ENCODE peak calls at places on chromosomes 2 and 18, in nine cellular contexts. M is OCI-LY7, P is HCT116, F is MM.1S, B is hepatocyte, U is GM23248, H is PC-3, Y is GM23338, V is SK-N-SH. A is an unnamed sample.

GRCh38 chr18:23900979-23901378 is 113.6 kb upstream of the TTC39C start:
- DNase-seq in U (no peak), F (no peak), H (no peak), Y (peak), M (no peak), B (no peak), V (no peak), P (no peak), A (no peak)

GRCh38 chr18:45522371-45522770 is 92.9 kb upstream of the SLC14A2 start:
- DNase-seq in Y (no peak), M (no peak), B (no peak), P (no peak), V (no peak), F (no peak), U (peak), H (no peak), A (no peak)

GRCh38 chr2:175323162-175323561 is 141.7 kb upstream of the ATP5MC3 start:
- DNase-seq in V (no peak), U (no peak), H (no peak), B (no peak), M (no peak), Y (no peak), F (no peak), P (no peak), A (no peak)

GRCh38 chr2:106885326-106885725 is 641 bp downstream of the ST6GAL2 start:
- DNase-seq in B (no peak), Y (peak), P (no peak), V (peak), U (peak), M (no peak), H (peak), F (no peak), A (peak)

GRCh38 chr2:100235098-100235497 is 87.2 kb downstream of the LONRF2 start:
- DNase-seq in P (no peak), F (peak), M (peak), Y (peak), H (peak), U (no peak), V (no peak), B (no peak), A (no peak)

GRCh38 chr2:125745514-125745913 is 910.4 kb upstream of the GYPC start:
- DNase-seq in U (peak), M (peak), V (peak), P (no peak), B (peak), Y (peak), H (peak), F (peak), A (peak)

GRCh38 chr18:71995895-71996443 is 548.2 kb downstream of the CBLN2 start:
- DNase-seq in U (no peak), V (no peak), H (peak), M (no peak), F (no peak), P (no peak), Y (no peak), B (no peak), A (no peak)

GRCh38 chr2:151410485-151410833 is 757 bp downstream of the RIF1 start:
- DNase-seq in Y (peak), V (peak), P (no peak), U (peak), F (peak), B (peak), H (peak), M (peak), A (peak)

GRCh38 chr18:25230658-25231326 is 121.2 kb downstream of the ZNF521 start:
- DNase-seq in H (peak), P (no peak), F (peak), B (peak), U (peak), Y (no peak), M (no peak), V (no peak), A (no peak)

GRCh38 chr18:8609711-8610441 is 639 bp downstream of the RAB12 start:
- DNase-seq in U (peak), V (peak), B (peak), H (no peak), M (peak), F (peak), Y (no peak), P (no peak), A (peak)

GRCh38 chr18:61991201-61991600 is 98.4 kb upstream of the RNF152 start:
- DNase-seq in Y (no peak), V (no peak), U (peak), M (no peak), P (no peak), F (no peak), H (peak), B (no peak), A (no peak)

GRCh38 chr2:215839816-215840215 is 173.5 kb downstream of the MREG start:
- DNase-seq in V (no peak), U (no peak), B (no peak), Y (peak), P (no peak), H (no peak), M (no peak), F (no peak), A (no peak)

GRCh38 chr2:134927195-134927594 is 8.6 kb downstream of the CCNT2 start:
- DNase-seq in U (peak), P (no peak), Y (no peak), M (no peak), B (no peak), H (peak), V (no peak), F (no peak), A (no peak)

GRCh38 chr2:86035883-86036789 is 69.5 kb downstream of the POLR1A start:
- DNase-seq in H (no peak), B (peak), U (peak), F (peak), P (no peak), V (peak), M (peak), Y (peak), A (no peak)

GRCh38 chr2:48529676-48530032 is 300 bp upstream of the STON1 start:
- DNase-seq in U (no peak), P (no peak), V (no peak), B (no peak), F (no peak), Y (no peak), H (no peak), M (no peak), A (no peak)

GRCh38 chr2:38016177-38016576 is 59.8 kb downstream of the CYP1B1 start:
- DNase-seq in Y (no peak), H (peak), B (no peak), P (no peak), U (peak), F (no peak), M (no peak), V (no peak), A (no peak)

GRCh38 chr2:69216535-69217332 is 170.3 kb downstream of the GFPT1 start:
- DNase-seq in F (no peak), Y (no peak), M (no peak), P (no peak), H (no peak), V (peak), U (peak), B (no peak), A (no peak)

GRCh38 chr2:206915136-206915535 is 24.2 kb upstream of the CPO start:
- DNase-seq in P (peak), Y (no peak), U (peak), V (no peak), B (peak), H (peak), F (no peak), M (no peak), A (no peak)

GRCh38 chr2:239291505-239292350 is 109.1 kb downstream of the HDAC4 start:
- DNase-seq in B (no peak), F (no peak), Y (peak), V (no peak), U (no peak), M (peak), P (no peak), H (no peak), A (peak)

GRCh38 chr18:57784034-57784815 is 18.9 kb downstream of the ATP8B1 start:
- DNase-seq in P (no peak), H (peak), B (no peak), V (no peak), M (no peak), F (no peak), U (peak), Y (no peak), A (no peak)

GRCh38 chr2:161681043-161681442 is 56.8 kb downstream of the SLC4A10 start:
- DNase-seq in M (no peak), B (no peak), H (peak), P (peak), V (no peak), Y (no peak), U (peak), F (no peak), A (no peak)

GRCh38 chr2:45008296-45009129 is 739 bp downstream of the SIX2 start:
- DNase-seq in U (peak), Y (peak), M (no peak), F (no peak), P (no peak), B (peak), V (peak), H (peak), A (peak)

GRCh38 chr2:230893881-230894781 is 29.4 kb downstream of the ITM2C start:
- DNase-seq in U (peak), Y (no peak), M (peak), V (no peak), B (no peak), P (no peak), F (peak), H (no peak), A (peak)

GRCh38 chr2:43609304-43609883 is 13.6 kb upstream of the THADA start:
- DNase-seq in Y (peak), B (peak), U (peak), P (peak), H (peak), F (peak), M (peak), V (peak), A (peak)
- TF ChIP-seq EZH2phosphoT487 in Y (no peak), B (no peak), U (no peak), P (no peak), H (no peak), F (no peak), M (no peak), V (no peak), A (no peak)

DNA sequence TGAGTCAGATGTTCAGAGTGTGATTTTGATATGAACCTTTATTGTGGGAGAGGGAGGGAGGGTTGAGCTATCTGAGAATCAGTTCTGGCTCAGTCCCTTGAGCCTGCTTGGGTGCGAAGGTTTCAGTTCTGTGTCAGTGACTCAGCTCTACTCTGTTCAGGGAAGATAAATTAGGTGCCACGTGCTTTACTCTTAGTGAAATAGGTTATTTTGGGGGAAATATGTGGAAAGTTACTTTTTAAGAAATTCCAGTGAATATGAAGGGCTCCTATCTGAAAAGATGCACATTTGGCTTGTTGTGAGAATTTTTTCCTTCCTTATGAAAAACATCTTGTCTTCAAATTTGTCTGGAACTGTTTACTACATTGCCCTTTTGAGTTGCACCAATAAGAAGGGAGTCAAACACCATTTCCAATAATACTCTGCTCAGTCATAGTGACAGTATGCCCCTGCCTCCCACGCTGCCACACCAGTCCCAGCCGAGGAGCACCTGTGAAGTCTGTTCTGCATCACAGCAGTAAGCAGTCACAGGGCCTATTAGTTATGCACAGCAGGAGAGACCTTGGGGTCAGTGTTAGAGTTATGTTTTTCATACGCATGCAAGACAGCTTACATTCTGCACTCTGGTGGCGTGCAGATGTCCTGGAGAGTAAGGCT is 32.8 kb upstream of the DNAH7 start:
- DNase-seq in U (peak), P (no peak), F (peak), B (no peak), H (no peak), Y (no peak), M (peak), V (no peak), A (no peak)
- TF ChIP-seq EZH2phosphoT487 in U (no peak), P (no peak), F (no peak), B (no peak), H (no peak), Y (no peak), M (no peak), V (no peak), A (no peak)

GRCh38 chr2:214322662-214323061 is 88.2 kb upstream of the VWC2L start:
- DNase-seq in F (no peak), M (no peak), P (no peak), H (peak), Y (no peak), V (no peak), B (no peak), U (peak), A (no peak)
- TF ChIP-seq EZH2phosphoT487 in F (no peak), M (no peak), P (no peak), H (no peak), Y (no peak), V (no peak), B (no peak), U (no peak), A (no peak)

GRCh38 chr2:153074207-153074606 is 355.8 kb downstream of the ARL6IP6 start:
- DNase-seq in U (peak), V (no peak), H (peak), Y (no peak), P (no peak), M (no peak), B (no peak), F (no peak), A (no peak)

GRCh38 chr2:153079315-153079714 is 360.9 kb downstream of the ARL6IP6 start:
- DNase-seq in U (no peak), Y (no peak), V (no peak), H (no peak), B (no peak), P (no peak), M (no peak), F (no peak), A (no peak)

GRCh38 chr2:153072077-153072476 is 353.7 kb downstream of the ARL6IP6 start:
- DNase-seq in U (no peak), M (no peak), H (no peak), P (no peak), Y (peak), B (no peak), F (no peak), V (no peak), A (no peak)

DNA sequence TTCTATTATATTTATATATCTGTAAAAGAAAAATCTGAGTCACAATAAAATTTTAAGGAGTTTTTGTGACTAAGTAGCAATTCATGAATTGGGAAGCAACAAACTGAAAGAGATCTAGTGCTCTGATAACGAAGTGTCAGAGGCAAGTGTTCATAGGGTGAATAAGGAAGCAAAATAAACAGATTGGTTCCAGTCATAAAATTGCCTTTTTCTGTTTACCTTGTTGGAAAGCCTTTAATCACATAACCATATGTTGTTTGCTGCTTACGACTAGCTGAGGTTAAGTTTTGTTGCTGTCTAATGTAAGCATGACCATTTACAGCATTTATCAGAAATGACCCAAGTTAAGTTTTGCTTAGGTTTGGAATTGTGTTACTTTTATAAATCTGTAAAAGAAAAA is 358.9 kb downstream of the ARL6IP6 start:
- DNase-seq in V (no peak), H (peak), Y (no peak), U (no peak), B (no peak), F (no peak), P (no peak), M (no peak), A (no peak)
- TF ChIP-seq EZH2phosphoT487 in V (no peak), H (no peak), Y (no peak), U (no peak), B (no peak), F (no peak), P (no peak), M (no peak), A (no peak)

DNA sequence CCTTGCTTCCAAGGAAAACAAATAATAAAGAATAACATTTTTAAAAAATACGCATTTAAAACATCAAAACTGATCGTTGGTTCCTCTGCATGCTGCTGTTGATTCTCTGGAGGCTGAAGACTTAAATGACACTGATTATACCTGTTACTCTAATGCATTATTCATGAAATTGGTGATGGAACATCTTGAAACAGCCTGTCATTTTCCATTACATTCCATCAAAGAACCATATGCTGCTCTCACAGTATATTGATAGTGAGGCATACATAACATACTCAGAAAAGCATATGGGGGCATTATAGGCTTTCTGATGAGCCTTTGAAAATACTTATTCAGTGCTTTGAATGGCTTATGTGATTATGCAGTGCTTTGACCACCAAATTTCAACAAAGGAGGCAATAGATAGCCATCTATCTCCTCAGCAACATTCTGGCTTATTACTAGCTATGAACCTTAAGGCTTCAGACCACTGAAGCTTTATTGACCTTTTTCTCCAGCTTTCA is 392.1 kb downstream of the CDH19 start:
- DNase-seq in B (no peak), M (no peak), F (no peak), H (no peak), P (no peak), V (no peak), Y (no peak), U (no peak), A (no peak)
- TF ChIP-seq EZH2phosphoT487 in B (no peak), M (no peak), F (no peak), H (no peak), P (no peak), V (no peak), Y (no peak), U (no peak), A (no peak)

GRCh38 chr2:42792087-42792582 is 248 bp downstream of the HAAO start:
- DNase-seq in P (no peak), H (no peak), V (peak), F (no peak), B (no peak), M (no peak), U (peak), Y (no peak), A (no peak)
- TF ChIP-seq EZH2phosphoT487 in P (no peak), H (no peak), V (no peak), F (no peak), B (no peak), M (no peak), U (no peak), Y (no peak), A (no peak)

DNA sequence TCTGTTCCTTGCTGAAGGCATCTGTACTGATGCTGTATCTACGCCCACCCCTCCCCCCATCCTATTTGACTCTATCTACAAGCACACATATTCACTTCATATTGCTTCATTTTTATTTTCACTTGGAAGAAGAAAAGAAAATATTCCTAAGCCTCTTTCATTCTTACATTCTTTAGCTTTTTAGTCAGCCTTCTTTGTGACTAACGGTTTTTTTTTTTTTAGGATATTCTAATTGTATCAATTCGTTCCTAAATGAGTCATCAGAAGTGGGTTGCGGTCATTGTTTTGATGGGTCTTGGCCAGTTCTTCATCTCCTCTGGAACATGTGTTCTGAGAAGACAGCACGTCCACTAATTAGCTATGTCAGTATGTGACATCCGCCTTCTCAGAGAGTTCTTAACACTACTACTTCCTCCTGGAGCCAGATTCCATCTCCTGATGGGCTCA is 88.7 kb downstream of the MYO1B start:
- DNase-seq in B (no peak), Y (no peak), H (no peak), F (no peak), M (no peak), V (no peak), P (no peak), U (peak), A (no peak)
- TF ChIP-seq EZH2phosphoT487 in B (no peak), Y (no peak), H (no peak), F (no peak), M (no peak), V (no peak), P (no peak), U (no peak), A (no peak)

DNA sequence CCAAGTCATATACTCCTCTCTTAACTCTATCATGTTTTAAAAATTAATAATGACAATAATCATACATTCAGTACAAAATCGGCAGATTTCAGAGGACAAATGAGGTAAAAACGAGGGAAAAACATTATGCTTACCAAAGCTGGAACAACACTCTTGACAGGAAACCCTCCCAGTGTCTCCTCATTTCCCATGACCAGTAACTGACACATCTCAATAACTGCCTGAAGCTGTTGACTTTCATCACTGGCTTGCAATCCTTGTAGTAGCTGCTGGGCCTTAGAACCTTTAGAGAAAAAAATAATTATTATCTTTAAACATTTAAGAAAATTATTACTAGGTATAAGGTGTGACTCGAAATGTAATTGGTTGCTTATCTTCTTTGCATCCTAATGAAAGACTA is 103.6 kb downstream of the TRIP12 start:
- DNase-seq in Y (no peak), V (no peak), F (no peak), P (no peak), H (peak), U (no peak), B (no peak), M (no peak), A (no peak)
- TF ChIP-seq EZH2phosphoT487 in Y (no peak), V (no peak), F (no peak), P (no peak), H (no peak), U (no peak), B (no peak), M (no peak), A (no peak)